ENCODE peak calls at places on chromosomes 13 and 19, in five cellular contexts. X, M, K, N and S are unnamed samples.

GRCh38 chr13:43339843-43340550 is 316.6 kb downstream of the DNAJC15 start:
- DNase-seq in X (no peak), M (no peak), K (no peak), N (no peak), S (no peak)

GRCh38 chr19:3146677-3147100 is 10.9 kb downstream of the GNA15 start:
- DNase-seq in X (peak), M (no peak), K (no peak), N (peak), S (no peak)

GRCh38 chr13:27124571-27124970 is 47.0 kb downstream of the USP12 start:
- DNase-seq in X (no peak), M (no peak), K (no peak), N (no peak), S (no peak)

GRCh38 chr19:44602071-44602470 is 11.3 kb upstream of the IGSF23 start:
- DNase-seq in X (no peak), M (no peak), K (no peak), N (no peak), S (no peak)

GRCh38 chr19:10254244-10254643 is 2.2 kb downstream of the MRPL4 start:
- DNase-seq in X (no peak), M (no peak), K (no peak), N (no peak), S (no peak)

GRCh38 chr19:16111909-16112752 is 442 bp downstream of the RAB8A start:
- DNase-seq in X (no peak), M (no peak), K (no peak), N (no peak), S (no peak)

GRCh38 chr19:46660601-46661019 is 372 bp downstream of the DACT3 start:
- DNase-seq in X (no peak), M (no peak), K (no peak), N (peak), S (no peak)

GRCh38 chr19:9565900-9566705 is 18.2 kb downstream of the ZNF121 start:
- DNase-seq in X (no peak), M (no peak), K (no peak), N (no peak), S (no peak)

GRCh38 chr13:106372199-106373160 is 163.0 kb downstream of the EFNB2 start:
- DNase-seq in X (no peak), M (no peak), K (no peak), N (no peak), S (peak)

GRCh38 chr19:39052243-39052746 is 19.9 kb upstream of the FBXO27 start:
- DNase-seq in X (peak), M (peak), K (peak), N (peak), S (no peak)

GRCh38 chr13:100657881-100658315 is 16.7 kb downstream of the TMTC4 start:
- DNase-seq in X (no peak), M (no peak), K (no peak), N (no peak), S (no peak)

GRCh38 chr19:57888494-57889231 is at the start of gene ZNF814:
- DNase-seq in X (peak), M (peak), K (peak), N (peak), S (peak)

GRCh38 chr13:97537110-97537509 is 103.1 kb downstream of the RAP2A start:
- DNase-seq in X (no peak), M (no peak), K (no peak), N (no peak), S (no peak)

GRCh38 chr19:38697641-38698071 is 46.6 kb downstream of the CAPN12 start:
- DNase-seq in X (no peak), M (no peak), K (no peak), N (no peak), S (no peak)

GRCh38 chr13:29497137-29497654 is 98.3 kb downstream of the SLC7A1 start:
- DNase-seq in X (no peak), M (no peak), K (no peak), N (no peak), S (no peak)

GRCh38 chr13:51455532-51455931 is 2.7 kb upstream of the INTS6 start:
- DNase-seq in X (no peak), M (no peak), K (no peak), N (no peak), S (no peak)

GRCh38 chr19:11481777-11482383 is 1.0 kb upstream of the ELAVL3 start:
- DNase-seq in X (peak), M (peak), K (peak), N (peak), S (peak)

GRCh38 chr19:35845215-35846037 is 6.9 kb downstream of the NPHS1 start:
- DNase-seq in X (no peak), M (no peak), K (no peak), N (no peak), S (no peak)

GRCh38 chr19:5425260-5425659 is 30.0 kb upstream of the ZNRF4 start:
- DNase-seq in X (no peak), M (no peak), K (no peak), N (no peak), S (no peak)

GRCh38 chr13:26557393-26558073 is at the start of gene WASF3:
- DNase-seq in X (peak), M (peak), K (peak), N (no peak), S (peak)

GRCh38 chr19:35792312-35792711 is 16.9 kb downstream of the ARHGAP33 start:
- DNase-seq in X (no peak), M (no peak), K (no peak), N (no peak), S (no peak)

GRCh38 chr13:101398920-101399319 is 17.4 kb downstream of the NALCN start:
- DNase-seq in X (no peak), M (no peak), K (no peak), N (no peak), S (peak)

GRCh38 chr13:40617801-40618356 is 48.6 kb downstream of the FOXO1 start:
- DNase-seq in X (no peak), M (no peak), K (no peak), N (no peak), S (no peak)

GRCh38 chr13:57843555-57843954 is 212.0 kb downstream of the PCDH17 start:
- DNase-seq in X (no peak), M (no peak), K (no peak), N (no peak), S (no peak)

GRCh38 chr19:28019371-28019770 is 1193.6 kb downstream of the UQCRFS1 start:
- DNase-seq in X (no peak), M (no peak), K (no peak), N (no peak), S (no peak)

GRCh38 chr19:17268754-17269153 is 1.5 kb downstream of the BABAM1 start:
- DNase-seq in X (no peak), M (no peak), K (no peak), N (no peak), S (no peak)

GRCh38 chr13:36666482-36667264 is 7.1 kb upstream of the SERTM1 start:
- DNase-seq in X (no peak), M (no peak), K (no peak), N (no peak), S (no peak)

GRCh38 chr19:7748756-7749155 is 1.4 kb upstream of the CD209 start:
- DNase-seq in X (no peak), M (no peak), K (no peak), N (no peak), S (peak)

GRCh38 chr13:51291341-51291740 is 48.1 kb upstream of the SERPINE3 start:
- DNase-seq in X (no peak), M (no peak), K (no peak), N (no peak), S (no peak)

GRCh38 chr13:110635405-110636002 is 20.2 kb downstream of the NAXD start:
- DNase-seq in X (no peak), M (no peak), K (no peak), N (no peak), S (no peak)

GRCh38 chr13:30148171-30148754 is 159.1 kb downstream of the KATNAL1 start:
- DNase-seq in X (peak), M (no peak), K (no peak), N (no peak), S (no peak)

GRCh38 chr19:15197275-15198005 is 3.4 kb downstream of the NOTCH3 start:
- DNase-seq in X (no peak), M (no peak), K (no peak), N (no peak), S (no peak)

GRCh38 chr19:34926685-34927375 is at the start of gene ZNF30:
- DNase-seq in X (peak), M (peak), K (peak), N (peak), S (peak)

GRCh38 chr19:48321372-48321621 is 4.1 kb upstream of the EMP3 start:
- DNase-seq in X (peak), M (peak), K (peak), N (peak), S (peak)

GRCh38 chr13:43894438-43894837 is 14.7 kb downstream of the LACC1 start:
- DNase-seq in X (no peak), M (no peak), K (no peak), N (no peak), S (no peak)

GRCh38 chr19:2503521-2504109 is 27.7 kb downstream of the GADD45B start:
- DNase-seq in X (peak), M (no peak), K (no peak), N (peak), S (peak)

GRCh38 chr13:42218576-42218975 is 53.4 kb upstream of the AKAP11 start:
- DNase-seq in X (no peak), M (no peak), K (no peak), N (no peak), S (no peak)

GRCh38 chr19:55080121-55080914 is 4.6 kb downstream of the EPS8L1 start:
- DNase-seq in X (peak), M (no peak), K (no peak), N (peak), S (no peak)

GRCh38 chr19:6739390-6739883 is at the start of gene TRIP10:
- DNase-seq in X (peak), M (peak), K (peak), N (peak), S (peak)

GRCh38 chr13:114065141-114065925 is 67.1 kb downstream of the RASA3 start:
- DNase-seq in X (peak), M (peak), K (peak), N (peak), S (peak)
- TF ChIP-seq CTCF in X (no peak), M (no peak), K (peak), N (no peak), S (peak)

GRCh38 chr13:48874165-48874564 is 101.5 kb upstream of the FNDC3A start:
- DNase-seq in X (no peak), M (no peak), K (no peak), N (no peak), S (no peak)

GRCh38 chr13:48876289-48876688 is 99.4 kb upstream of the FNDC3A start:
- DNase-seq in X (no peak), M (no peak), K (no peak), N (no peak), S (no peak)

GRCh38 chr13:48873081-48873480 is 102.6 kb upstream of the FNDC3A start:
- DNase-seq in X (no peak), M (no peak), K (no peak), N (no peak), S (no peak)

GRCh38 chr13:48875071-48875470 is 100.6 kb upstream of the FNDC3A start:
- DNase-seq in X (no peak), M (no peak), K (no peak), N (no peak), S (no peak)

DNA sequence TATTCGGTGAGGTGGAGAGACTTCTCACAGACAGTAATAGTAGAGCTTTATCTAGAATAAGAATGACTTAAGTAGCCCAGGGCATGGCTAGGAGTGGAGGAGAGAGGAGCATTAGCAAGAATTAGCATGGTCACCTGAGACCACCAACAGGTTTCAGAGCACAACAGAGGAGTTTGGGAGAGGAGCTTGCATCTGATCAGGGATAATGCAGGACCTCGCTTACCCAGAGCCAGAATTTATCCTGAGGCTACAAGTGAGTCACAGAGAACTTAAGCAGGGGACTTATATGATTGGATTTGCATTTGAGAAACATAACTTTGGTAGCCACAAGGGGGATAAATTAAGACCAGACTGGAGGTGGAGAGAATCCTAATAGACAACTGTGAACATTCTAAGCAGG is 102.1 kb upstream of the FNDC3A start:
- DNase-seq in X (no peak), M (no peak), K (no peak), N (no peak), S (peak)
- TF ChIP-seq CTCF in X (no peak), M (no peak), K (no peak), N (no peak), S (peak)

GRCh38 chr19:883661-884211 is 9.3 kb downstream of the MED16 start:
- DNase-seq in X (no peak), M (no peak), K (no peak), N (no peak), S (no peak)
- TF ChIP-seq CTCF in X (no peak), M (no peak), K (no peak), N (no peak), S (no peak)

GRCh38 chr19:53103141-53103902 is at the start of gene ZNF160:
- DNase-seq in X (peak), M (peak), K (peak), N (peak), S (peak)

GRCh38 chr19:53102186-53102585 is 1.0 kb downstream of the ZNF160 start:
- DNase-seq in X (no peak), M (no peak), K (no peak), N (no peak), S (no peak)

GRCh38 chr19:53101518-53101917 is 1.7 kb downstream of the ZNF160 start:
- DNase-seq in X (no peak), M (no peak), K (no peak), N (no peak), S (no peak)

GRCh38 chr19:53103903-53104203 is 631 bp upstream of the ZNF160 start:
- DNase-seq in X (no peak), M (no peak), K (no peak), N (no peak), S (peak)

DNA sequence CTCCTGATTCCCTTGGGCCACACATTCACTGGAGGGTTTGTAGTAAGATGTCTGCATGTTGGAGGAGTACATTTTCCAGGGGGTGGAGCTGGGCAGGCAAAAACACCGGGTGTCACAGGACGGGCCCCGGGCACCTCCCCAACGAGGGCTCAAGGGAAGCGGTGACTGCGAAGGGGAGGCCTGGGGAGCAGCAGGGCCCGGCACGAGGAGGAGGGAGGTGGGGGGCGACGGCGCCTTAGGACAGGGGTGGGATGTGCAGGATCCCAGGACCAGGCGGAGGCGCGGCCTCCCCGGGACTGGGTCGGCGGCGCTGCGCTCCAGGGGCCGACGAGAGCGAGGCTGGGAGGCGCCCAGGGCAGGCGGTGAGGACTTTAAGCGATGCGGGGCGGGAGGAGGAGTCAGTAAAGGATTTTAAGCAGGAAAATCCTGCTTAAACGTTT is 501 bp downstream of the ZNF160 start:
- DNase-seq in X (peak), M (peak), K (peak), N (peak), S (peak)
- TF ChIP-seq CTCF in X (no peak), M (no peak), K (no peak), N (no peak), S (no peak)

DNA sequence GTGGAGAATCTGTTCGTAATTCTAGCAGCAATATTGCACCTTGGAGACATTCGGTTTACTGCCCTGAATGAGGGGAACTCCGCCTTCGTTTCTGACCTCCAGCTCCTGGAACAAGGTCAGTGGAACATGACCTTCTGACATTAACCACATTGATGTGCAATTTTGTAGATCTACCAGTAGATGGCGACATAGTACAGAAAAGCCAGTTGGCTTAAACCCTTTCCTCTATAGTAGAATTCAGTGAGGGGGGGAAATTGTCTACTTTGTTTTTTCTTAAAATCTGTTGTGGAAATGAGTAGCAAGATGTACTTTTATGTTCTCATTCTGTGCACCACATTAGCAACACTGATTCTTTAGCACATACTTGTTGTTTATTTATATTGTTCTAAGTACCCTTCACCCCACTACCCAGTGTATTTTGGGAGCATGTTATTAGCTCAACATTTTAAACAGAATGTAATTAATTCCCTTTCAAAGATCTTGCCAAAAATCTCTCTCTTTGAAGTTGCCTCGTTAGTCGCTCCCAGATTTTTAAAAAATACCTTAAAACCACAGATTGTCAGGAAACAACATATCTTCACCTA is 332.2 kb downstream of the MYO16 start:
- DNase-seq in X (no peak), M (no peak), K (no peak), N (no peak), S (peak)
- TF ChIP-seq CTCF in X (peak), M (no peak), K (peak), N (peak), S (peak)

DNA sequence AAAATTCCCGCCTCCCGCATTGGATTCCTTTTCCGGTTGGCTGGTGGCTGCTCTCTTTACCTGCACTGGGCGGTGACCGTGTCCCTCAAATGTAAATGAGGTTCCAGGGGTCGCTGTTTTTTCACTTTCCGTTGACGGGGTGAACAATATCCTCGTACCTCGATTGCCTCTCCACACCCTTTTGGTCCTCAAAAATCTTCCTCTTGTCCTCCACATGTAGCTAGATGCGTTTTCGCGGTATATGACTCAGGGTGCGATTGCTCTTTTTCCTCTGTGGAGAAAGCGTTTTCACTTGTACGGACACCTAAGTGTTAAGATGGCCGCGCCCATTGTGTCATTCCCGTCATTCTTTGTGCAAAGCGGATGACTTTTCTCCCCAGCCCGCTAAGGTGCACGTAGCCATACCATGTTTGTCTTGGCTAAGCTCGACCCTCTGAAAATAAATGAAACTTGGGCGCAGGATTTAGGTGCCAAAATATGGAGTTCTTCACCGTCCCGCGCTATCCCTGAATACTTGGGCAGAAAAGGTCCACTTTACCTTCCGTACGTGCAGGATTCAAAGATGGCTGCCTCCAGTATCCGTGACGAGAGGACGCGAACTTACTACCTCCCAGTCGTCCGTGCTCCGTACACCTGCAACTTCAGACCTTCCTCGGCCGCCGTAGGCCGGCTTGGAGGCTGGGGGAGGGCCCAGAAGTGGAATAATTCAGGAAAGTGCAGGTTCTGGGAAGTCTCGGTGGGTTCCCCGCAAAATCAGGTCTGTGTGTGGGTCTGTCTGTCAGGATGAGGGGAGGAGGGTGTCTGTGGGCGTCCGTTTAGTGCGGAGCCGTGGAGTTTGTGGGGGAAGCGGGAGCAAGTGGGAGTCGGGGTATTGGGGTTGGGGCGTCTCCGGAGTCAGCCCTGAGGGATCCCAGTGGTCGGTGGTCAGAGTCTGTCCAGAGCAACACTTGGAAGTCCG is at the start of gene ZNF613:
- DNase-seq in X (peak), M (peak), K (peak), N (peak), S (peak)
- TF ChIP-seq CTCF in X (no peak), M (no peak), K (peak), N (peak), S (peak)

GRCh38 chr13:23715092-23715761 is 145.0 kb downstream of the TNFRSF19 start:
- DNase-seq in X (no peak), M (no peak), K (no peak), N (no peak), S (no peak)

GRCh38 chr13:23718916-23719470 is 148.8 kb downstream of the TNFRSF19 start:
- DNase-seq in X (no peak), M (no peak), K (no peak), N (no peak), S (no peak)

GRCh38 chr13:23714672-23715071 is 144.5 kb downstream of the TNFRSF19 start:
- DNase-seq in X (no peak), M (no peak), K (no peak), N (no peak), S (no peak)

GRCh38 chr13:23711355-23711754 is 141.1 kb downstream of the TNFRSF19 start:
- DNase-seq in X (no peak), M (no peak), K (no peak), N (no peak), S (no peak)

GRCh38 chr13:23715762-23716235 is 145.6 kb downstream of the TNFRSF19 start:
- DNase-seq in X (no peak), M (no peak), K (no peak), N (no peak), S (no peak)
- TF ChIP-seq CTCF in X (no peak), M (no peak), K (peak), N (no peak), S (peak)

GRCh38 chr13:85896516-85897450 is 97.6 kb upstream of the SLITRK6 start:
- DNase-seq in X (no peak), M (no peak), K (no peak), N (no peak), S (no peak)
- TF ChIP-seq CTCF in X (no peak), M (no peak), K (no peak), N (no peak), S (peak)